ENCODE peak calls at places on chromosomes 13 and 19, in seven cellular contexts. E is stomach, L is HCT116, R is endothelial cell of umbilical vein, C is GM12892, N is upper lobe of left lung, G is suprapubic skin. H is an unnamed sample.

GRCh38 chr19:6100284-6100915 is 9.9 kb downstream of the RFX2 start:
- DNase-seq in L (no peak), R (peak; percentile 74), E (no peak), N (peak; percentile 60), C (no peak), G (no peak), H (peak; percentile 47)

GRCh38 chr13:106028916-106029315 is 506.5 kb downstream of the EFNB2 start:
- DNase-seq in N (no peak), G (no peak), C (no peak), E (no peak), L (no peak), R (no peak), H (no peak)

GRCh38 chr19:15584095-15584494 is 30.9 kb upstream of the CYP4F8 start:
- DNase-seq in R (no peak), C (no peak), G (no peak), E (no peak), L (no peak), N (no peak), H (no peak)

GRCh38 chr13:50892162-50892944 is 17.2 kb upstream of the RNASEH2B start:
- DNase-seq in R (no peak), L (no peak), C (no peak), N (no peak), E (no peak), G (no peak), H (no peak)

GRCh38 chr13:44989941-44990340 is 603 bp downstream of the GPALPP1 start:
- DNase-seq in R (no peak), G (no peak), N (no peak), E (no peak), C (no peak), L (no peak), H (peak; percentile 11)

GRCh38 chr13:28329395-28330158 is 165.4 kb downstream of the FLT1 start:
- DNase-seq in L (no peak), E (no peak), C (no peak), R (peak; percentile 99), N (no peak), G (no peak), H (no peak)

GRCh38 chr19:53308339-53308811 is 25.2 kb upstream of the ZNF845 start:
- DNase-seq in C (no peak), L (no peak), R (peak; percentile 6), G (no peak), E (no peak), N (peak; percentile 73), H (no peak)

GRCh38 chr13:107018285-107018684 is 450.3 kb upstream of the ARGLU1 start:
- DNase-seq in E (no peak), G (no peak), R (no peak), C (no peak), L (no peak), N (no peak), H (no peak)

GRCh38 chr19:54155694-54156093 is 3.8 kb downstream of the LENG1 start:
- DNase-seq in N (peak; percentile 85), L (no peak), C (no peak), E (no peak), G (no peak), R (no peak), H (no peak)

GRCh38 chr19:40229484-40229883 is 3.0 kb upstream of the CCNP start:
- DNase-seq in E (no peak), C (no peak), R (no peak), N (no peak), L (no peak), G (no peak), H (no peak)
- TF ChIP-seq POLR2A in E (no peak), C (peak; percentile 21), R (no peak), N (no peak), L (no peak), G (no peak), H (peak; percentile 37)

GRCh38 chr19:49811328-49811727 is 1.8 kb downstream of the FUZ start:
- DNase-seq in E (no peak), L (no peak), C (no peak), N (no peak), R (no peak), G (no peak), H (no peak)

GRCh38 chr19:49814010-49814409 is 918 bp upstream of the FUZ start:
- DNase-seq in N (no peak), G (no peak), L (no peak), E (no peak), C (no peak), R (no peak), H (no peak)

GRCh38 chr19:49812452-49812996 is 568 bp downstream of the FUZ start:
- DNase-seq in N (no peak), G (no peak), E (no peak), L (no peak), C (no peak), R (no peak), H (no peak)

GRCh38 chr19:49809987-49810389 is 3.1 kb downstream of the FUZ start:
- DNase-seq in E (no peak), L (no peak), C (no peak), R (no peak), N (no peak), G (no peak), H (no peak)

GRCh38 chr19:49812997-49813861 is at the start of gene FUZ:
- DNase-seq in N (peak; percentile 90), C (peak; percentile 81), E (peak; percentile 97), G (peak; percentile 99), L (peak; percentile 98), R (peak; percentile 99), H (peak; percentile 81)
- TF ChIP-seq POLR2AphosphoS5 in N (peak; percentile 92), C (no peak), E (peak; percentile 92), G (no peak), L (peak; percentile 45), R (no peak), H (no peak)

GRCh38 chr13:113971471-113972231 is 2.2 kb downstream of the C13orf46 start:
- DNase-seq in C (no peak), L (no peak), G (peak; percentile 70), N (peak; percentile 79), E (no peak), R (no peak), H (no peak)

GRCh38 chr13:113969311-113969972 is 4.4 kb downstream of the C13orf46 start:
- DNase-seq in R (no peak), C (no peak), N (peak; percentile 59), G (peak; percentile 46), L (no peak), E (no peak), H (no peak)

GRCh38 chr13:113968463-113969310 is 5.2 kb downstream of the C13orf46 start:
- DNase-seq in N (no peak), G (peak; percentile 55), L (no peak), E (no peak), C (no peak), R (no peak), H (no peak)

GRCh38 chr13:113970810-113971470 is 2.9 kb downstream of the C13orf46 start:
- DNase-seq in L (no peak), C (no peak), R (no peak), N (peak; percentile 81), E (peak; percentile 91), G (peak; percentile 64), H (no peak)

GRCh38 chr13:113969973-113970611 is 3.8 kb downstream of the C13orf46 start:
- DNase-seq in E (peak; percentile 94), N (peak; percentile 84), C (no peak), L (no peak), R (no peak), G (peak; percentile 68), H (no peak)
- TF ChIP-seq POLR2A in E (no peak), N (no peak), C (no peak), L (no peak), R (no peak), G (no peak), H (no peak)

GRCh38 chr19:57867868-57868492 is 18.3 kb downstream of the ZNF587 start:
- DNase-seq in L (no peak), C (no peak), G (no peak), E (no peak), R (no peak), N (no peak), H (no peak)
- TF ChIP-seq POLR2AphosphoS5 in L (no peak), C (peak; percentile 38), G (no peak), E (no peak), R (no peak), N (no peak), H (peak; percentile 55)

GRCh38 chr19:3047307-3048189 is 14.7 kb downstream of the TLE5 start:
- DNase-seq in E (peak; percentile 87), L (peak; percentile 63), G (peak; percentile 96), C (no peak), R (peak; percentile 73), N (no peak), H (no peak)
- TF ChIP-seq POLR2A in E (no peak), L (peak; percentile 23), G (peak; percentile 23), C (no peak), R (no peak), N (peak; percentile 24), H (no peak)

DNA sequence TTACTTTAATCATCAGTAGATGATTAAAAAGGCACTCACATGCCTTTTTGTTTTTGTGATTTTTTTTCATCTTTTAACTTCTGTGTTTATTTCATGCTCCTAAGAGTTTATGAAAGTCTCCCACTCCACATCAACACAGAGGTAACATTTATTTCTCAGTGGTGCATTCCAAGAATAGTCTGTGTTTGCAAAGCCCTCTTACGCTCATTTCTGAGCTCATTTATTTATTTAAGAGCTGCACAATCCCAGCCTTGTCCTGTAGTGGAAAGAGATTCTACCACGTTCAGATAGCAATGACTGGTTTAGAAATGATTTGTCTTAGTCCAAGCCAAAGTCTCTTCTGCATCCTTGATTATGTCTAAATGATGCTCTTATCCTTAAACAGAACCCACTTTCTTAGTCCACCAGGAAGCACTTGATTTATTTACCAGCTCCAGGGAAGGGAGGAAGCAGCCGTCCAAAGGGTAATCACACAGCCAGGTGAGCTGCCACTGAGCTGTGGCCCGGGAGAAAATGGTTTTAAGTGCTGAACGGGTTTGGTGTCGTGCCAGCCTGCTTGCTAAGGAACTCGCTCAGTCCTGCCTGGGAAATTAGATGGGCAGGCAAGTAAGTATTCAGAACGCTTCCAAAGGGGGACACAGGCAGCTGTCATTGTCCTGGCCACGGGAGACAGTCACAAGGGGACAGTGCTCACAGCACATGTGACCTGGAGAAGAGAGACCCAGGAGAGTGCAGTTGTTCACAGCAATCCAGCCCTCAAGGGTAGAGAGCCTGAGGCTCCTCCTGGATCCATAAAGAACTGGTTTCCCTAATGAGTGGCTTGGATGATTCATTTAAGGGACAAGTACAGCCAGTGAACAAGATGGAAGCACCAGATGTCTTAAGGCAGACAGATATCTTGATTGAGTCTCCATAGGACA is 131.8 kb upstream of the WASF3 start:
- DNase-seq in R (no peak), G (no peak), N (no peak), C (no peak), L (no peak), E (peak; percentile 48), H (no peak)
- TF ChIP-seq POLR2AphosphoS5 in R (no peak), G (no peak), N (no peak), C (no peak), L (no peak), E (peak; percentile 11), H (no peak)

GRCh38 chr19:4518345-4519171 is at the start of gene PLIN4:
- DNase-seq in L (no peak), N (peak; percentile 83), E (peak; percentile 89), R (no peak), C (no peak), G (no peak), H (no peak)
- TF ChIP-seq POLR2A in L (no peak), N (no peak), E (no peak), R (no peak), C (no peak), G (no peak), H (no peak)

GRCh38 chr13:89432997-89433396 is 1761.8 kb downstream of the SLITRK5 start:
- DNase-seq in R (peak; percentile 26), C (no peak), G (no peak), N (no peak), L (no peak), E (no peak), H (no peak)
- TF ChIP-seq POLR2AphosphoS5 in R (no peak), C (no peak), G (no peak), N (no peak), L (no peak), E (no peak), H (no peak)

H was measured in GM12891.